ENCODE peak calls at places on chromosomes 12 and 14, in eight cellular contexts. K, H, T, A, W, R, O and U are unnamed samples.

GRCh38 chr12:62885242-62885641 is 49.7 kb downstream of the PPM1H start:
- DNase-seq in W (no peak), K (no peak), H (no peak), A (no peak), O (no peak), T (no peak), R (no peak), U (no peak)

GRCh38 chr12:59650594-59651229 is 54.9 kb downstream of the SLC16A7 start:
- DNase-seq in K (no peak), H (peak; percentile 37), A (no peak), R (no peak), T (no peak), W (no peak), O (no peak), U (no peak)

GRCh38 chr12:22653075-22653474 is 28.1 kb downstream of the ETNK1 start:
- DNase-seq in T (no peak), K (no peak), O (peak; percentile 28), W (no peak), R (no peak), H (peak; percentile 52), A (no peak), U (no peak)

GRCh38 chr12:10663869-10664268 is 10.0 kb downstream of the STYK1 start:
- DNase-seq in R (no peak), H (no peak), K (no peak), A (no peak), W (no peak), O (no peak), T (no peak), U (no peak)

GRCh38 chr14:91879196-91879595 is 11.9 kb upstream of the TC2N start:
- DNase-seq in T (no peak), H (no peak), O (no peak), W (no peak), K (no peak), A (no peak), R (no peak), U (no peak)

GRCh38 chr12:82099216-82099615 is 259.0 kb downstream of the CCDC59 start:
- DNase-seq in H (no peak), O (no peak), R (peak; percentile 79), T (no peak), A (no peak), K (no peak), W (no peak), U (no peak)

GRCh38 chr12:29309320-29309902 is 71.6 kb downstream of the ERGIC2 start:
- DNase-seq in A (no peak), W (no peak), O (no peak), R (no peak), H (peak; percentile 57), T (no peak), K (no peak), U (peak; percentile 10)

GRCh38 chr14:99981806-99982205 is 83.4 kb upstream of the EVL start:
- DNase-seq in T (no peak), K (no peak), O (no peak), A (no peak), W (no peak), H (no peak), R (no peak), U (no peak)

GRCh38 chr14:36132826-36133225 is 43.7 kb downstream of the PTCSC3 start:
- DNase-seq in H (no peak), R (no peak), W (no peak), O (no peak), T (no peak), A (no peak), K (no peak), U (no peak)

GRCh38 chr12:127083028-127083949 is 1183.7 kb upstream of the TMEM132C start:
- DNase-seq in R (peak; percentile 82), A (no peak), K (peak; percentile 49), T (peak; percentile 5), O (peak; percentile 72), H (peak; percentile 87), W (no peak), U (peak; percentile 42)

GRCh38 chr12:63319386-63319785 is 168.4 kb upstream of the AVPR1A start:
- DNase-seq in K (no peak), W (no peak), O (no peak), A (no peak), R (peak; percentile 76), H (peak; percentile 18), T (no peak), U (no peak)

GRCh38 chr12:6078378-6079083 is 45.9 kb downstream of the VWF start:
- DNase-seq in A (no peak), H (peak; percentile 79), R (peak; percentile 51), T (no peak), O (no peak), W (no peak), K (no peak), U (no peak)

GRCh38 chr12:93090768-93091172 is 161.7 kb upstream of the EEA1 start:
- DNase-seq in W (no peak), A (no peak), O (peak; percentile 32), R (peak; percentile 79), K (no peak), H (peak; percentile 89), T (no peak), U (no peak)

GRCh38 chr14:67881225-67881624 is 61.6 kb downstream of the RAD51B start:
- DNase-seq in T (no peak), H (no peak), R (no peak), K (no peak), A (no peak), W (no peak), O (no peak), U (no peak)